ENCODE peak calls at places on chromosomes 13 and 19, in eight cellular contexts. One of them, this sample, is unnamed.

GRCh38 chr19:18735324-18735723 is 51.8 kb downstream of the CRTC1 start:
- DNase-seq in transverse colon: no peak
- DNase-seq in A549: no peak
- DNase-seq in tibial nerve: no peak
- DNase-seq in ovary: no peak
- DNase-seq in SK-N-SH: no peak
- DNase-seq in HepG2: no peak
- DNase-seq in K562: no peak
- DNase-seq in this sample: no peak

GRCh38 chr13:113448545-113448884 is 4.8 kb downstream of the ADPRHL1 start:
- DNase-seq in transverse colon: peak; percentile 47
- DNase-seq in A549: no peak
- DNase-seq in tibial nerve: no peak
- DNase-seq in ovary: peak; percentile 27
- DNase-seq in SK-N-SH: no peak
- DNase-seq in HepG2: peak; percentile 29
- DNase-seq in K562: peak; percentile 11
- DNase-seq in this sample: no peak

GRCh38 chr19:15551183-15552004 is 43.1 kb downstream of the CYP4F22 start:
- DNase-seq in transverse colon: peak; percentile 24
- DNase-seq in A549: peak; percentile 47
- DNase-seq in tibial nerve: no peak
- DNase-seq in ovary: no peak
- DNase-seq in SK-N-SH: peak; percentile 78
- DNase-seq in HepG2: peak; percentile 38
- DNase-seq in K562: peak; percentile 91
- DNase-seq in this sample: no peak

GRCh38 chr13:67223742-67224141 is 6.4 kb downstream of the PCDH9 start:
- DNase-seq in transverse colon: no peak
- DNase-seq in A549: no peak
- DNase-seq in tibial nerve: no peak
- DNase-seq in ovary: no peak
- DNase-seq in SK-N-SH: no peak
- DNase-seq in HepG2: no peak
- DNase-seq in K562: no peak
- DNase-seq in this sample: no peak

GRCh38 chr13:83340170-83340569 is 542.1 kb downstream of the SLITRK1 start:
- DNase-seq in transverse colon: no peak
- DNase-seq in A549: no peak
- DNase-seq in tibial nerve: no peak
- DNase-seq in ovary: no peak
- DNase-seq in SK-N-SH: no peak
- DNase-seq in HepG2: no peak
- DNase-seq in K562: no peak
- DNase-seq in this sample: no peak

GRCh38 chr13:113137656-113138292 is 15.2 kb downstream of the F10 start:
- DNase-seq in transverse colon: no peak
- DNase-seq in A549: no peak
- DNase-seq in tibial nerve: no peak
- DNase-seq in ovary: no peak
- DNase-seq in SK-N-SH: no peak
- DNase-seq in HepG2: no peak
- DNase-seq in K562: no peak
- DNase-seq in this sample: no peak

GRCh38 chr13:44300895-44301638 is 72.6 kb upstream of the SERP2 start:
- DNase-seq in transverse colon: no peak
- DNase-seq in A549: peak; percentile 61
- DNase-seq in tibial nerve: no peak
- DNase-seq in ovary: peak; percentile 32
- DNase-seq in SK-N-SH: no peak
- DNase-seq in HepG2: no peak
- DNase-seq in K562: no peak
- DNase-seq in this sample: no peak

GRCh38 chr13:44758595-44759221 is 182.6 kb upstream of the TSC22D1 start:
- DNase-seq in transverse colon: peak; percentile 20
- DNase-seq in A549: no peak
- DNase-seq in tibial nerve: no peak
- DNase-seq in ovary: no peak
- DNase-seq in SK-N-SH: no peak
- DNase-seq in HepG2: peak; percentile 22
- DNase-seq in K562: no peak
- DNase-seq in this sample: no peak

GRCh38 chr19:53910170-53910518 is 1.1 kb downstream of the CACNG7 start:
- DNase-seq in transverse colon: no peak
- DNase-seq in A549: no peak
- DNase-seq in tibial nerve: no peak
- DNase-seq in ovary: no peak
- DNase-seq in SK-N-SH: peak; percentile 78
- DNase-seq in HepG2: no peak
- DNase-seq in K562: no peak
- DNase-seq in this sample: no peak

GRCh38 chr19:13156968-13157882 is 7.0 kb downstream of the IER2 start:
- DNase-seq in transverse colon: peak; percentile 35
- DNase-seq in A549: no peak
- DNase-seq in tibial nerve: no peak
- DNase-seq in ovary: no peak
- DNase-seq in SK-N-SH: no peak
- DNase-seq in HepG2: no peak
- DNase-seq in K562: no peak
- DNase-seq in this sample: no peak

GRCh38 chr19:21430674-21431073 is 33.7 kb downstream of the ZNF493 start:
- DNase-seq in transverse colon: no peak
- DNase-seq in A549: no peak
- DNase-seq in tibial nerve: no peak
- DNase-seq in ovary: no peak
- DNase-seq in SK-N-SH: no peak
- DNase-seq in HepG2: no peak
- DNase-seq in K562: no peak
- DNase-seq in this sample: no peak

GRCh38 chr19:11756965-11757364 is 9.8 kb upstream of the ZNF441 start:
- DNase-seq in transverse colon: no peak
- DNase-seq in A549: no peak
- DNase-seq in tibial nerve: no peak
- DNase-seq in ovary: no peak
- DNase-seq in SK-N-SH: no peak
- DNase-seq in HepG2: no peak
- DNase-seq in K562: no peak
- DNase-seq in this sample: no peak

GRCh38 chr13:24692541-24692940 is 12.3 kb downstream of the ATP12A start:
- DNase-seq in transverse colon: no peak
- DNase-seq in A549: no peak
- DNase-seq in tibial nerve: peak; percentile 9
- DNase-seq in ovary: no peak
- DNase-seq in SK-N-SH: no peak
- DNase-seq in HepG2: no peak
- DNase-seq in K562: no peak
- DNase-seq in this sample: no peak

DNA sequence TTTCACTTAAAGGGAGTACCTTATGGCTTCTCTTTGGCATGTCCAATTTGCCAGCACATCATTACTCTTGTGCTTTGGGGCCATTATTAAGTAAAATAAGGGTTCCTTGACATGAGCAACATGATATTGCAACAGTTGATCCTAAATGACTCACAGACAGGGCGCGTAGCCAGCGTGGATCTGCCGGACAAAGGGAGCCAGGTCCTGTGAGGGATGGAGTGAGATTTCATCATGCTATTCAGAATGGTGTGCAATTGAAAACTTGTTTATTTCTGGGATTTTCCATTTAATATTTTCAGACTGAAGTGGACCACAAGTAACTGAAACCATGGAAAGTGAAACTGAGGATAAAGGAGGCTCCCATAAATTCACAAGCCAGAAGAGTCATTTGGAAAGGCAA is 48.6 kb upstream of the WASF3 start:
- DNase-seq in transverse colon: peak; percentile 62
- DNase-seq in A549: no peak
- DNase-seq in tibial nerve: peak; percentile 87
- DNase-seq in ovary: no peak
- DNase-seq in SK-N-SH: no peak
- DNase-seq in HepG2: no peak
- DNase-seq in K562: no peak
- DNase-seq in this sample: peak; percentile 92
- TF ChIP-seq EP300 in transverse colon: no peak
- TF ChIP-seq EP300 in A549: no peak
- TF ChIP-seq EP300 in tibial nerve: no peak
- TF ChIP-seq EP300 in ovary: no peak
- TF ChIP-seq EP300 in SK-N-SH: no peak
- TF ChIP-seq EP300 in HepG2: no peak
- TF ChIP-seq EP300 in K562: no peak
- TF ChIP-seq EP300 in this sample: no peak

GRCh38 chr19:49472936-49473335 is 1.1 kb upstream of the FLT3LG start:
- DNase-seq in transverse colon: no peak
- DNase-seq in A549: no peak
- DNase-seq in tibial nerve: no peak
- DNase-seq in ovary: no peak
- DNase-seq in SK-N-SH: no peak
- DNase-seq in HepG2: no peak
- DNase-seq in K562: no peak
- DNase-seq in this sample: no peak

GRCh38 chr19:49468199-49468598 is 5.8 kb upstream of the FLT3LG start:
- DNase-seq in transverse colon: no peak
- DNase-seq in A549: no peak
- DNase-seq in tibial nerve: no peak
- DNase-seq in ovary: no peak
- DNase-seq in SK-N-SH: no peak
- DNase-seq in HepG2: no peak
- DNase-seq in K562: peak; percentile 5
- DNase-seq in this sample: no peak

GRCh38 chr19:49468746-49469447 is 5.1 kb upstream of the FLT3LG start:
- DNase-seq in transverse colon: peak; percentile 77
- DNase-seq in A549: no peak
- DNase-seq in tibial nerve: peak; percentile 77
- DNase-seq in ovary: no peak
- DNase-seq in SK-N-SH: no peak
- DNase-seq in HepG2: no peak
- DNase-seq in K562: peak; percentile 85
- DNase-seq in this sample: peak; percentile 97

GRCh38 chr19:49469828-49470614 is 4.0 kb upstream of the FLT3LG start:
- DNase-seq in transverse colon: peak; percentile 72
- DNase-seq in A549: no peak
- DNase-seq in tibial nerve: no peak
- DNase-seq in ovary: no peak
- DNase-seq in SK-N-SH: no peak
- DNase-seq in HepG2: no peak
- DNase-seq in K562: no peak
- DNase-seq in this sample: no peak

DNA sequence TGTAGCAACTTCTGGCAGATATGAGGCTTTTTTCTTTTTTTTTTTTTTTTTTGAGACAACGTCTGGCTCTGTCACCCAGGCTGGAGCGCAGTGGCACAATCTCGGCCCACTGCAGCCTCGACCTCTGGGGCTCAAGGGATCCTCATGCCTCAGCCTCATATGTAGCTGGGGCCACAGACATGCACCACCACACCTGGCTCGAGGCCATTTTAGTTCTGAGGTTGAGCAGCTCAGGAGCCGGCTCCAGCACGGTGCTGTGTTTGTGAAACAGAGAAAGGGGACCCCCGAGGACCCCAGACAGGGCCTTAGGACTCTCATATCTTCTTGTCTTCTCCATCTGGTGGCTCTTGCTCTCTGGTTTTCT is 3.4 kb upstream of the FLT3LG start:
- DNase-seq in transverse colon: no peak
- DNase-seq in A549: no peak
- DNase-seq in tibial nerve: no peak
- DNase-seq in ovary: no peak
- DNase-seq in SK-N-SH: no peak
- DNase-seq in HepG2: no peak
- DNase-seq in K562: no peak
- DNase-seq in this sample: no peak
- H3K4me3 ChIP-seq in transverse colon: no peak overlapping the region
- H3K4me3 ChIP-seq in A549: no peak overlapping the region
- H3K4me3 ChIP-seq in tibial nerve: no peak overlapping the region
- H3K4me3 ChIP-seq in ovary: no peak overlapping the region
- H3K4me3 ChIP-seq in SK-N-SH: no peak overlapping the region
- H3K4me3 ChIP-seq in HepG2: no peak overlapping the region
- H3K4me3 ChIP-seq in K562: no peak overlapping the region
- H3K4me3 ChIP-seq in this sample: no peak overlapping the region

GRCh38 chr19:47266401-47266885 is 8.2 kb upstream of the INAFM1 start:
- DNase-seq in transverse colon: no peak
- DNase-seq in A549: no peak
- DNase-seq in tibial nerve: no peak
- DNase-seq in ovary: no peak
- DNase-seq in SK-N-SH: no peak
- DNase-seq in HepG2: no peak
- DNase-seq in K562: no peak
- DNase-seq in this sample: no peak

GRCh38 chr19:47267350-47267759 is 7.3 kb upstream of the INAFM1 start:
- DNase-seq in transverse colon: no peak
- DNase-seq in A549: no peak
- DNase-seq in tibial nerve: no peak
- DNase-seq in ovary: no peak
- DNase-seq in SK-N-SH: no peak
- DNase-seq in HepG2: no peak
- DNase-seq in K562: no peak
- DNase-seq in this sample: no peak

GRCh38 chr19:47268028-47268427 is 6.7 kb upstream of the INAFM1 start:
- DNase-seq in transverse colon: no peak
- DNase-seq in A549: no peak
- DNase-seq in tibial nerve: no peak
- DNase-seq in ovary: no peak
- DNase-seq in SK-N-SH: no peak
- DNase-seq in HepG2: no peak
- DNase-seq in K562: no peak
- DNase-seq in this sample: no peak

GRCh38 chr19:47263169-47263560 is 6.8 kb downstream of the CCDC9 start:
- DNase-seq in transverse colon: no peak
- DNase-seq in A549: no peak
- DNase-seq in tibial nerve: no peak
- DNase-seq in ovary: no peak
- DNase-seq in SK-N-SH: no peak
- DNase-seq in HepG2: no peak
- DNase-seq in K562: no peak
- DNase-seq in this sample: no peak

DNA sequence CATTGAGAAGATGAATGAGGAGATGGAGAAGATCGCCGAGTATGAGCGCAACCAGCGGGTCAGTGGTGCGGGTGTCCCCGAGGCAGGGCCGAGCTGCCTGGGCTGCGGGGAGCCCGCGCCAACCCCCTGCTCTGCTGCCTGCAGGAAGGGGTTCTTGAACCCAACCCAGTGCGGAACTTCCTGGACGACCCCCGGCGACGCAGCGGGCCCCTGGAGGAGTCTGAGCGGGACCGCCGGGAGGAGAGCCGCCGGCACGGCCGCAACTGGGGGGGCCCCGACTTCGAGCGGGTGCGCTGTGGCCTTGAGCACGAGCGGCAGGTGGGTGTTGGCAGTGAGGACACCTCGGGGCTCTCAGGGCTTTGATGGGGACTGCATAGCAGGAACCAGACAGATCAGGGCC is 8.3 kb downstream of the CCDC9 start:
- DNase-seq in transverse colon: no peak
- DNase-seq in A549: no peak
- DNase-seq in tibial nerve: no peak
- DNase-seq in ovary: no peak
- DNase-seq in SK-N-SH: no peak
- DNase-seq in HepG2: no peak
- DNase-seq in K562: no peak
- DNase-seq in this sample: no peak
- TF ChIP-seq EP300 in transverse colon: no peak
- TF ChIP-seq EP300 in A549: no peak
- TF ChIP-seq EP300 in tibial nerve: no peak
- TF ChIP-seq EP300 in ovary: no peak
- TF ChIP-seq EP300 in SK-N-SH: no peak
- TF ChIP-seq EP300 in HepG2: no peak
- TF ChIP-seq EP300 in K562: no peak
- TF ChIP-seq EP300 in this sample: no peak

GRCh38 chr19:6802336-6803035 is 30.0 kb downstream of the VAV1 start:
- DNase-seq in transverse colon: peak; percentile 60
- DNase-seq in A549: peak; percentile 25
- DNase-seq in tibial nerve: peak; percentile 28
- DNase-seq in ovary: no peak
- DNase-seq in SK-N-SH: no peak
- DNase-seq in HepG2: no peak
- DNase-seq in K562: no peak
- DNase-seq in this sample: peak; percentile 78
- H3K4me3 ChIP-seq in transverse colon: no peak overlapping the region
- H3K4me3 ChIP-seq in A549: peak overlapping the region; percentile 44
- H3K4me3 ChIP-seq in tibial nerve: no peak overlapping the region
- H3K4me3 ChIP-seq in ovary: no peak overlapping the region
- H3K4me3 ChIP-seq in SK-N-SH: no peak overlapping the region
- H3K4me3 ChIP-seq in HepG2: no peak overlapping the region
- H3K4me3 ChIP-seq in K562: no peak overlapping the region
- H3K4me3 ChIP-seq in this sample: no peak overlapping the region

This sample was measured in suprapubic skin.